ENCODE peak calls at places on chromosomes 13 and 19, in six cellular contexts. One of them, this sample, is unnamed.
A peak's percentile ranks its signal among the peaks of the same experiment; 100 is the strongest.

GRCh38 chr13:74966814-74967213 is 515.2 kb downstream of the TBC1D4 start:
- DNase-seq in NCI-H446: no peak
- DNase-seq in GM20000: no peak
- DNase-seq in activated CD8-positive, alpha-beta memory T cell treated with anti-CD3 and anti-CD28 coated beads for 1 hour: no peak
- DNase-seq in GM13976: no peak
- DNase-seq in COR-L47: peak; percentile 47
- DNase-seq in this sample: peak; percentile 69

GRCh38 chr19:50155520-50156109 is 7.5 kb downstream of the IZUMO2 start:
- DNase-seq in COR-L47: no peak
- DNase-seq in activated CD8-positive, alpha-beta memory T cell treated with anti-CD3 and anti-CD28 coated beads for 1 hour: no peak
- DNase-seq in GM13976: no peak
- DNase-seq in NCI-H446: no peak
- DNase-seq in GM20000: no peak
- DNase-seq in this sample: no peak

GRCh38 chr13:103130681-103131210 is 64.5 kb upstream of the SLC10A2 start:
- DNase-seq in activated CD8-positive, alpha-beta memory T cell treated with anti-CD3 and anti-CD28 coated beads for 1 hour: no peak
- DNase-seq in NCI-H446: no peak
- DNase-seq in COR-L47: no peak
- DNase-seq in GM13976: no peak
- DNase-seq in GM20000: peak; percentile 14
- DNase-seq in this sample: no peak

GRCh38 chr13:79918620-79919019 is 422.3 kb downstream of the SPRY2 start:
- DNase-seq in COR-L47: no peak
- DNase-seq in GM20000: no peak
- DNase-seq in activated CD8-positive, alpha-beta memory T cell treated with anti-CD3 and anti-CD28 coated beads for 1 hour: no peak
- DNase-seq in NCI-H446: no peak
- DNase-seq in GM13976: no peak
- DNase-seq in this sample: no peak

GRCh38 chr13:100349594-100349993 is 239.0 kb downstream of the GGACT start:
- DNase-seq in activated CD8-positive, alpha-beta memory T cell treated with anti-CD3 and anti-CD28 coated beads for 1 hour: no peak
- DNase-seq in NCI-H446: no peak
- DNase-seq in COR-L47: peak; percentile 28
- DNase-seq in GM20000: no peak
- DNase-seq in GM13976: no peak
- DNase-seq in this sample: no peak

GRCh38 chr19:4709440-4710280 is 14.0 kb downstream of the DPP9 start:
- DNase-seq in activated CD8-positive, alpha-beta memory T cell treated with anti-CD3 and anti-CD28 coated beads for 1 hour: peak; percentile 8
- DNase-seq in NCI-H446: no peak
- DNase-seq in GM20000: no peak
- DNase-seq in GM13976: no peak
- DNase-seq in COR-L47: no peak
- DNase-seq in this sample: no peak

GRCh38 chr13:88701551-88701950 is 1030.4 kb downstream of the SLITRK5 start:
- DNase-seq in GM13976: no peak
- DNase-seq in NCI-H446: no peak
- DNase-seq in activated CD8-positive, alpha-beta memory T cell treated with anti-CD3 and anti-CD28 coated beads for 1 hour: no peak
- DNase-seq in GM20000: no peak
- DNase-seq in COR-L47: no peak
- DNase-seq in this sample: no peak

GRCh38 chr13:112073245-112074138 is 6.5 kb downstream of the SOX1 start:
- DNase-seq in NCI-H446: no peak
- DNase-seq in activated CD8-positive, alpha-beta memory T cell treated with anti-CD3 and anti-CD28 coated beads for 1 hour: no peak
- DNase-seq in GM13976: no peak
- DNase-seq in COR-L47: peak; percentile 50
- DNase-seq in GM20000: no peak
- DNase-seq in this sample: no peak

GRCh38 chr19:7679017-7679720 is 1.5 kb upstream of the TRAPPC5 start:
- DNase-seq in GM13976: peak; percentile 82
- DNase-seq in NCI-H446: no peak
- DNase-seq in GM20000: peak; percentile 83
- DNase-seq in activated CD8-positive, alpha-beta memory T cell treated with anti-CD3 and anti-CD28 coated beads for 1 hour: peak; percentile 39
- DNase-seq in COR-L47: peak; percentile 59
- DNase-seq in this sample: no peak

GRCh38 chr19:44984005-44984404 is 17.3 kb upstream of the RELB start:
- DNase-seq in NCI-H446: no peak
- DNase-seq in activated CD8-positive, alpha-beta memory T cell treated with anti-CD3 and anti-CD28 coated beads for 1 hour: no peak
- DNase-seq in GM13976: no peak
- DNase-seq in GM20000: no peak
- DNase-seq in COR-L47: no peak
- DNase-seq in this sample: no peak

GRCh38 chr13:33172400-33172799 is 113.2 kb downstream of the STARD13 start:
- DNase-seq in GM13976: no peak
- DNase-seq in GM20000: no peak
- DNase-seq in activated CD8-positive, alpha-beta memory T cell treated with anti-CD3 and anti-CD28 coated beads for 1 hour: no peak
- DNase-seq in COR-L47: no peak
- DNase-seq in NCI-H446: no peak
- DNase-seq in this sample: peak; percentile 98

GRCh38 chr13:86464193-86464592 is 665.0 kb upstream of the SLITRK6 start:
- DNase-seq in NCI-H446: no peak
- DNase-seq in COR-L47: peak; percentile 30
- DNase-seq in activated CD8-positive, alpha-beta memory T cell treated with anti-CD3 and anti-CD28 coated beads for 1 hour: no peak
- DNase-seq in GM13976: no peak
- DNase-seq in GM20000: no peak
- DNase-seq in this sample: peak; percentile 24

GRCh38 chr13:43786472-43786765 is 353 bp downstream of the ENOX1 start:
- DNase-seq in NCI-H446: no peak
- DNase-seq in GM20000: no peak
- DNase-seq in activated CD8-positive, alpha-beta memory T cell treated with anti-CD3 and anti-CD28 coated beads for 1 hour: no peak
- DNase-seq in COR-L47: no peak
- DNase-seq in GM13976: no peak
- DNase-seq in this sample: no peak

GRCh38 chr13:33519561-33520479 is 234.3 kb upstream of the STARD13 start:
- DNase-seq in NCI-H446: no peak
- DNase-seq in GM13976: no peak
- DNase-seq in GM20000: no peak
- DNase-seq in activated CD8-positive, alpha-beta memory T cell treated with anti-CD3 and anti-CD28 coated beads for 1 hour: no peak
- DNase-seq in COR-L47: no peak
- DNase-seq in this sample: peak; percentile 93